ENCODE peak calls at places on chromosome 15, in five cellular contexts. One of them, this sample, is unnamed.
A peak's percentile ranks its signal among the peaks of the same experiment; 100 is the strongest.

GRCh38 chr15:43516801-43517353 is 531 bp upstream of the MAP1A start:
- DNase-seq in cardiac fibroblast: peak; percentile 61
- DNase-seq in foreskin fibroblast: no peak
- DNase-seq in CD4-positive, alpha-beta T cell: no peak
- DNase-seq in nucleus accumbens: no peak
- DNase-seq in this sample: no peak

GRCh38 chr15:35911052-35911780 is 365.3 kb upstream of the DPH6 start:
- DNase-seq in cardiac fibroblast: no peak
- DNase-seq in CD4-positive, alpha-beta T cell: no peak
- DNase-seq in foreskin fibroblast: no peak
- DNase-seq in nucleus accumbens: no peak
- DNase-seq in this sample: no peak

GRCh38 chr15:93321881-93322282 is 232.9 kb upstream of the RGMA start:
- DNase-seq in cardiac fibroblast: no peak
- DNase-seq in nucleus accumbens: no peak
- DNase-seq in CD4-positive, alpha-beta T cell: no peak
- DNase-seq in foreskin fibroblast: no peak
- DNase-seq in this sample: no peak

GRCh38 chr15:48426047-48426446 is 94.8 kb downstream of the DUT start:
- DNase-seq in nucleus accumbens: no peak
- DNase-seq in cardiac fibroblast: no peak
- DNase-seq in foreskin fibroblast: no peak
- DNase-seq in CD4-positive, alpha-beta T cell: no peak
- DNase-seq in this sample: no peak

GRCh38 chr15:68704496-68705021 is 116.1 kb downstream of the ANP32A start:
- DNase-seq in foreskin fibroblast: no peak
- DNase-seq in nucleus accumbens: no peak
- DNase-seq in cardiac fibroblast: peak; percentile 15
- DNase-seq in CD4-positive, alpha-beta T cell: no peak
- DNase-seq in this sample: no peak

GRCh38 chr15:80175436-80175835 is 22.6 kb downstream of the FAH start:
- DNase-seq in CD4-positive, alpha-beta T cell: no peak
- DNase-seq in cardiac fibroblast: no peak
- DNase-seq in nucleus accumbens: no peak
- DNase-seq in foreskin fibroblast: no peak
- DNase-seq in this sample: no peak

GRCh38 chr15:20340931-20341661 is 200.5 kb downstream of the GOLGA6L6 start:
- DNase-seq in cardiac fibroblast: no peak
- DNase-seq in CD4-positive, alpha-beta T cell: no peak
- DNase-seq in nucleus accumbens: no peak
- DNase-seq in foreskin fibroblast: no peak
- DNase-seq in this sample: peak; percentile 100

GRCh38 chr15:90400759-90401314 is 12.8 kb downstream of the IQGAP1 start:
- DNase-seq in foreskin fibroblast: peak; percentile 84
- DNase-seq in nucleus accumbens: no peak
- DNase-seq in CD4-positive, alpha-beta T cell: peak; percentile 36
- DNase-seq in cardiac fibroblast: peak; percentile 97
- DNase-seq in this sample: no peak

GRCh38 chr15:51658664-51659063 is 22.6 kb upstream of the SCG3 start:
- DNase-seq in cardiac fibroblast: no peak
- DNase-seq in foreskin fibroblast: no peak
- DNase-seq in nucleus accumbens: no peak
- DNase-seq in CD4-positive, alpha-beta T cell: no peak
- DNase-seq in this sample: no peak

GRCh38 chr15:78537266-78537665 is 3.0 kb upstream of the PSMA4 start:
- DNase-seq in CD4-positive, alpha-beta T cell: no peak
- DNase-seq in cardiac fibroblast: no peak
- DNase-seq in foreskin fibroblast: no peak
- DNase-seq in nucleus accumbens: no peak
- DNase-seq in this sample: no peak

GRCh38 chr15:69340243-69340991 is 41.7 kb downstream of the PAQR5 start:
- DNase-seq in nucleus accumbens: no peak
- DNase-seq in cardiac fibroblast: no peak
- DNase-seq in CD4-positive, alpha-beta T cell: no peak
- DNase-seq in foreskin fibroblast: no peak
- DNase-seq in this sample: no peak

This sample was measured in posterior cingulate gyrus.